ENCODE peak calls at places on chromosome 18, in seven cellular contexts. One of them, this sample, is unnamed.

GRCh38 chr18:77004555-77005380 is 127.8 kb downstream of the MBP start:
- DNase-seq in neuronal stem cell: no peak
- DNase-seq in H9: peak; percentile 26
- DNase-seq in IMR-90: no peak
- DNase-seq in mesenchymal stem cell: no peak
- DNase-seq in H1: no peak
- DNase-seq in trophoblast cell: no peak
- DNase-seq in this sample: no peak

GRCh38 chr18:51647942-51648341 is 450.5 kb upstream of the MEX3C start:
- DNase-seq in H9: no peak
- DNase-seq in neuronal stem cell: no peak
- DNase-seq in H1: no peak
- DNase-seq in IMR-90: no peak
- DNase-seq in mesenchymal stem cell: no peak
- DNase-seq in trophoblast cell: no peak
- DNase-seq in this sample: no peak

GRCh38 chr18:64134044-64134757 is 14.7 kb downstream of the LINC00305 start:
- DNase-seq in trophoblast cell: peak; percentile 54
- DNase-seq in mesenchymal stem cell: peak; percentile 19
- DNase-seq in neuronal stem cell: peak; percentile 30
- DNase-seq in H1: no peak
- DNase-seq in H9: peak; percentile 42
- DNase-seq in IMR-90: no peak
- DNase-seq in this sample: peak; percentile 94

GRCh38 chr18:70322928-70323327 is 34.1 kb downstream of the SOCS6 start:
- DNase-seq in IMR-90: peak; percentile 65
- DNase-seq in H9: no peak
- DNase-seq in mesenchymal stem cell: peak; percentile 33
- DNase-seq in H1: no peak
- DNase-seq in trophoblast cell: no peak
- DNase-seq in neuronal stem cell: no peak
- DNase-seq in this sample: no peak

GRCh38 chr18:59502899-59503245 is 143.8 kb upstream of the LMAN1 start:
- DNase-seq in trophoblast cell: no peak
- DNase-seq in H9: no peak
- DNase-seq in mesenchymal stem cell: no peak
- DNase-seq in H1: no peak
- DNase-seq in IMR-90: no peak
- DNase-seq in neuronal stem cell: no peak
- DNase-seq in this sample: peak; percentile 70

GRCh38 chr18:59008302-59008974 is 131.2 kb upstream of the SEC11C start:
- DNase-seq in H1: peak; percentile 52
- DNase-seq in neuronal stem cell: no peak
- DNase-seq in H9: peak; percentile 60
- DNase-seq in IMR-90: peak; percentile 73
- DNase-seq in mesenchymal stem cell: peak; percentile 87
- DNase-seq in trophoblast cell: peak; percentile 77
- DNase-seq in this sample: peak; percentile 98

GRCh38 chr18:49561377-49562193 is at the start of gene LIPG:
- DNase-seq in H1: peak; percentile 81
- DNase-seq in mesenchymal stem cell: peak; percentile 93
- DNase-seq in neuronal stem cell: peak; percentile 89
- DNase-seq in H9: peak; percentile 91
- DNase-seq in IMR-90: peak; percentile 50
- DNase-seq in trophoblast cell: peak; percentile 92
- DNase-seq in this sample: peak; percentile 95

GRCh38 chr18:70553961-70554325 is 265.1 kb downstream of the SOCS6 start:
- DNase-seq in IMR-90: no peak
- DNase-seq in neuronal stem cell: peak; percentile 9
- DNase-seq in mesenchymal stem cell: no peak
- DNase-seq in H9: no peak
- DNase-seq in trophoblast cell: no peak
- DNase-seq in H1: no peak
- DNase-seq in this sample: no peak

GRCh38 chr18:74226156-74226555 is 65.6 kb downstream of the CYB5A start:
- DNase-seq in trophoblast cell: no peak
- DNase-seq in mesenchymal stem cell: no peak
- DNase-seq in neuronal stem cell: no peak
- DNase-seq in IMR-90: no peak
- DNase-seq in H1: no peak
- DNase-seq in H9: no peak
- DNase-seq in this sample: no peak

GRCh38 chr18:58201728-58202405 is 157.8 kb downstream of the NEDD4L start:
- DNase-seq in IMR-90: no peak
- DNase-seq in H9: no peak
- DNase-seq in trophoblast cell: no peak
- DNase-seq in H1: no peak
- DNase-seq in mesenchymal stem cell: no peak
- DNase-seq in neuronal stem cell: no peak
- DNase-seq in this sample: no peak

GRCh38 chr18:76212958-76213357 is 282.1 kb downstream of the ZNF516 start:
- DNase-seq in H1: no peak
- DNase-seq in H9: no peak
- DNase-seq in IMR-90: no peak
- DNase-seq in mesenchymal stem cell: no peak
- DNase-seq in trophoblast cell: no peak
- DNase-seq in neuronal stem cell: peak; percentile 20
- DNase-seq in this sample: no peak

GRCh38 chr18:48680871-48681270 is 142.0 kb downstream of the CTIF start:
- DNase-seq in neuronal stem cell: peak; percentile 61
- DNase-seq in mesenchymal stem cell: no peak
- DNase-seq in trophoblast cell: no peak
- DNase-seq in H1: no peak
- DNase-seq in H9: no peak
- DNase-seq in IMR-90: no peak
- DNase-seq in this sample: no peak

DNA sequence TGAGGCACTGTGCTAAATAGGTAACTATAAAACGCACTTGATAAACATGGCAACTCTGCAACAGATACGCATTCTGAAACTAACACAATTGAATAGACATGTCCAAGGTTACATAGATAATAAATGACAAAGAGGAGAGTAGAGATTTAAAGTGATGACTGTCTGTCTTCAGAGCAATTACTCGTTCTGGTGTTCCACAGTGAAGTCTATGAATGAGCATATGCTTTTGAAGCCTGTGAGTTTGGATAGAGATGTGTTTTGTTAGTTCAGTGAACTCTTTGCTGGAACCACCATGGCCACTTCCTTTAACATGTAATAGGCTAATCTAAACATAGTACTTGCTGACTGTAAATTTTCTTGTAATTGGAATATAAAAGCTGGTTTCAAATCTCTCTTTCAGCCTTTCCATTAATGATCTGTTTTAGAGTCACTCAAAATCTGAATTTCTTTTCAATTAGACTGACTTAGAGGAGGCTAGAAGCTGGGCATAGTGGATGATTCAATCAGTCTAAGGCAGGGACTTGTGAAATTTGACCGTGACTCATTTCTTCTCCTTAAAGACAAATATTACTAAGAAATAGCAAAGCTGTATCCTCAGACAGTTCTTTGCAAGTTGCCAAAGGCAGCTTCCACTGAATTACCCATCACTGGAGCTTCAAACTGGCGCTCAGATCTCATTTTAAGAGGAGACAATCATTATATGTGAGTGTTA is 1130.1 kb upstream of the CELF4 start:
- DNase-seq in neuronal stem cell: no peak
- DNase-seq in IMR-90: no peak
- DNase-seq in mesenchymal stem cell: peak; percentile 29
- DNase-seq in H1: no peak
- DNase-seq in H9: no peak
- DNase-seq in trophoblast cell: no peak
- DNase-seq in this sample: no peak
- H3K4ac ChIP-seq in neuronal stem cell: no peak overlapping the region
- H3K4ac ChIP-seq in IMR-90: no peak overlapping the region
- H3K4ac ChIP-seq in mesenchymal stem cell: no peak overlapping the region
- H3K4ac ChIP-seq in H1: no peak overlapping the region
- H3K4ac ChIP-seq in H9: no peak overlapping the region
- H3K4ac ChIP-seq in trophoblast cell: no peak overlapping the region
- H3K4ac ChIP-seq in this sample: no peak overlapping the region

GRCh38 chr18:24018299-24018910 is 3.9 kb downstream of the TTC39C start:
- DNase-seq in neuronal stem cell: no peak
- DNase-seq in H1: no peak
- DNase-seq in IMR-90: no peak
- DNase-seq in H9: no peak
- DNase-seq in mesenchymal stem cell: no peak
- DNase-seq in trophoblast cell: no peak
- DNase-seq in this sample: no peak
- H3K9ac ChIP-seq in neuronal stem cell: no peak overlapping the region
- H3K9ac ChIP-seq in H1: no peak overlapping the region
- H3K9ac ChIP-seq in IMR-90: no peak overlapping the region
- H3K9ac ChIP-seq in H9: peak overlapping the region; percentile 56
- H3K9ac ChIP-seq in mesenchymal stem cell: no peak overlapping the region
- H3K9ac ChIP-seq in trophoblast cell: no peak overlapping the region
- H3K9ac ChIP-seq in this sample: no peak overlapping the region

GRCh38 chr18:9934274-9934673 is 20.5 kb downstream of the VAPA start:
- DNase-seq in H1: no peak
- DNase-seq in IMR-90: no peak
- DNase-seq in mesenchymal stem cell: no peak
- DNase-seq in neuronal stem cell: no peak
- DNase-seq in trophoblast cell: no peak
- DNase-seq in H9: no peak
- DNase-seq in this sample: no peak
- H3K4ac ChIP-seq in H1: no peak overlapping the region
- H3K4ac ChIP-seq in IMR-90: no peak overlapping the region
- H3K4ac ChIP-seq in mesenchymal stem cell: no peak overlapping the region
- H3K4ac ChIP-seq in neuronal stem cell: no peak overlapping the region
- H3K4ac ChIP-seq in trophoblast cell: no peak overlapping the region
- H3K4ac ChIP-seq in H9: no peak overlapping the region
- H3K4ac ChIP-seq in this sample: no peak overlapping the region

DNA sequence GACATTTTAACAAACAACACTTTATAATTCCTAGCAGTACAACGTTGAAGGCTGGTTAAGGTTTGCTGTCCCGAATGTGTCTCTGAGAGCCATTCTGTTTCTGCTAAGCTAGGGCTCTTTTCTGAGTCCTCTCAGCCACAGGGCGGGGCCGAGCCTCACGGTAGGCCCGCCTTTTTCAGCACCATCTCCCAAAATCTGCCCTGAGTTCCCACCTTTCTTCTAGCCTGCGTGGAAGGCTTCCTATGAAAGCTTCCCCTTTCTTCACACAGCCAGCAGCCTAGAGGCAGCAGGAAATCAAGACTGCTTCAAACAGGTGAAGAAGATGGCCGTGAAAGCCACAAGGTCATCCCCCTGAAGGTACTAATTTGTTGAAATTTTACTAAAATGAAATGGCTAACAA is 255.5 kb downstream of the CDH2 start:
- DNase-seq in neuronal stem cell: no peak
- DNase-seq in H9: peak; percentile 26
- DNase-seq in IMR-90: no peak
- DNase-seq in mesenchymal stem cell: peak; percentile 3
- DNase-seq in trophoblast cell: no peak
- DNase-seq in H1: no peak
- DNase-seq in this sample: peak; percentile 49
- H3K9ac ChIP-seq in neuronal stem cell: no peak overlapping the region
- H3K9ac ChIP-seq in H9: no peak overlapping the region
- H3K9ac ChIP-seq in IMR-90: no peak overlapping the region
- H3K9ac ChIP-seq in mesenchymal stem cell: no peak overlapping the region
- H3K9ac ChIP-seq in trophoblast cell: no peak overlapping the region
- H3K9ac ChIP-seq in H1: no peak overlapping the region
- H3K9ac ChIP-seq in this sample: no peak overlapping the region